ENCODE peak calls at places on chromosomes 2 and 18, in six cellular contexts. P is GM18507, Z is nephron progenitor cell, E is fibroblast of the conjunctiva, Q is globus pallidus, D is pancreas. F is an unnamed sample.

GRCh38 chr18:79104137-79104536 is 34.9 kb downstream of the ATP9B start:
- DNase-seq in P (no peak), Z (no peak), E (no peak), Q (no peak), D (no peak), F (no peak)

GRCh38 chr2:67256892-67257291 is 140.2 kb upstream of the ETAA1 start:
- DNase-seq in P (no peak), Z (no peak), E (no peak), Q (no peak), D (no peak), F (peak)

GRCh38 chr2:97819769-97820168 is 106.4 kb downstream of the ZAP70 start:
- DNase-seq in P (no peak), Z (no peak), E (no peak), Q (no peak), D (no peak), F (no peak)

GRCh38 chr2:212843409-212844199 is 305.0 kb upstream of the ERBB4 start:
- DNase-seq in P (no peak), Z (no peak), E (peak), Q (no peak), D (no peak), F (peak)

GRCh38 chr2:150080115-150080514 is 407.4 kb downstream of the RND3 start:
- DNase-seq in P (no peak), Z (no peak), E (peak), Q (no peak), D (no peak), F (no peak)

GRCh38 chr2:16629044-16629443 is 36.6 kb downstream of the CYRIA start:
- DNase-seq in P (no peak), Z (no peak), E (no peak), Q (no peak), D (no peak), F (no peak)

GRCh38 chr2:10137053-10137843 is 14.7 kb downstream of the RRM2 start:
- DNase-seq in P (no peak), Z (no peak), E (no peak), Q (no peak), D (no peak), F (no peak)

GRCh38 chr2:189302274-189302948 is 122.8 kb upstream of the COL5A2 start:
- DNase-seq in P (no peak), Z (no peak), E (no peak), Q (no peak), D (no peak), F (no peak)

GRCh38 chr2:188326669-188327301 is 35.1 kb downstream of the GULP1 start:
- DNase-seq in P (no peak), Z (no peak), E (peak), Q (no peak), D (no peak), F (no peak)

GRCh38 chr2:120221616-120222015 is 1.6 kb downstream of the TMEM185B start:
- DNase-seq in P (no peak), Z (no peak), E (no peak), Q (no peak), D (no peak), F (no peak)

GRCh38 chr2:120919771-120920437 is 184.2 kb downstream of the GLI2 start:
- DNase-seq in P (no peak), Z (peak), E (peak), Q (no peak), D (no peak), F (peak)

GRCh38 chr2:180075763-180076362 is 68.8 kb upstream of the CWC22 start:
- DNase-seq in P (no peak), Z (no peak), E (no peak), Q (no peak), D (no peak), F (no peak)

GRCh38 chr2:216691210-216691741 is 4.1 kb downstream of the IGFBP5 start:
- DNase-seq in P (no peak), Z (peak), E (peak), Q (no peak), D (no peak), F (no peak)

GRCh38 chr18:75896865-75897264 is 469.4 kb upstream of the SMIM21 start:
- DNase-seq in P (no peak), Z (peak), E (no peak), Q (no peak), D (no peak), F (no peak)

F was measured in AG04450.